ENCODE peak calls at places on chromosomes 16 and 17, in four cellular contexts. Y is left ventricle myocardium inferior, H is ascending aorta, D is body of pancreas. P is an unnamed sample. For H3K4me1, the result is how much of the 10 kb centered on the place peaks cover.

GRCh38 chr16:22322021-22322471 is 24.8 kb downstream of the POLR3E start:
- DNase-seq in Y (no peak), H (no peak), D (no peak), P (no peak)

GRCh38 chr17:2931426-2931825 is 132.0 kb downstream of the OR1D5 start:
- DNase-seq in Y (no peak), D (no peak), H (no peak), P (no peak)

GRCh38 chr17:49746791-49747490 is 17.0 kb downstream of the FAM117A start:
- DNase-seq in Y (no peak), D (no peak), H (no peak), P (no peak)

GRCh38 chr17:62718420-62718819 is 89.7 kb downstream of the MARCHF10 start:
- DNase-seq in D (no peak), Y (no peak), H (no peak), P (no peak)

GRCh38 chr16:17963185-17963836 is 373.2 kb downstream of the NPIPA8 start:
- DNase-seq in D (no peak), Y (no peak), H (no peak), P (no peak)

GRCh38 chr17:35041390-35041789 is 22.1 kb downstream of the RFFL start:
- DNase-seq in H (no peak), D (no peak), Y (no peak), P (no peak)

GRCh38 chr17:49249292-49249794 is 18.8 kb upstream of the PHOSPHO1 start:
- DNase-seq in H (no peak), Y (peak), D (peak), P (no peak)

GRCh38 chr16:88619859-88620655 is 18.3 kb upstream of the IL17C start:
- DNase-seq in Y (no peak), D (no peak), H (no peak), P (peak)

GRCh38 chr17:74224959-74225725 is 11.8 kb downstream of the TTYH2 start:
- DNase-seq in Y (no peak), H (no peak), D (no peak), P (no peak)

GRCh38 chr16:30009990-30010816 is 624 bp downstream of the DOC2A start:
- DNase-seq in H (no peak), Y (no peak), D (no peak), P (no peak)

GRCh38 chr17:57326348-57326747 is 70.0 kb downstream of the MSI2 start:
- DNase-seq in H (no peak), Y (no peak), D (no peak), P (no peak)

GRCh38 chr16:22386976-22387375 is 12.6 kb upstream of the CDR2 start:
- DNase-seq in D (no peak), H (no peak), Y (no peak), P (no peak)

GRCh38 chr17:15456972-15457722 is 10.3 kb downstream of the CDRT4 start:
- DNase-seq in H (no peak), D (peak), Y (peak), P (no peak)

GRCh38 chr16:54651851-54652770 is 278.6 kb upstream of the IRX5 start:
- DNase-seq in H (no peak), D (no peak), Y (no peak), P (no peak)

GRCh38 chr16:66135376-66135775 is 231.1 kb upstream of the CDH5 start:
- DNase-seq in Y (peak), H (peak), D (peak), P (no peak)

GRCh38 chr16:54031107-54031760 is 255.4 kb downstream of the IRX3 start:
- DNase-seq in Y (no peak), H (no peak), D (no peak), P (no peak)

GRCh38 chr17:61786088-61786487 is 77.2 kb downstream of the BRIP1 start:
- DNase-seq in H (no peak), Y (no peak), D (no peak), P (no peak)

GRCh38 chr16:81189100-81189664 is 49.3 kb upstream of the BCO1 start:
- DNase-seq in Y (peak), D (peak), H (no peak), P (no peak)

GRCh38 chr17:27333410-27333980 is 39.6 kb downstream of the WSB1 start:
- DNase-seq in H (no peak), D (no peak), Y (no peak), P (no peak)

GRCh38 chr16:51157698-51158097 is 6.6 kb upstream of the SALL1 start:
- DNase-seq in D (no peak), H (no peak), Y (no peak), P (no peak)

GRCh38 chr16:78317871-78318270 is 218.4 kb downstream of the WWOX start:
- DNase-seq in H (no peak), Y (no peak), D (no peak), P (no peak)

GRCh38 chr17:52159159-52159809 is 770 bp upstream of the CA10 start:
- DNase-seq in D (no peak), Y (no peak), H (no peak), P (no peak)

GRCh38 chr16:11620243-11621003 is 33.7 kb upstream of the LITAF start:
- DNase-seq in Y (no peak), D (no peak), H (no peak), P (no peak)

GRCh38 chr16:11618107-11618717 is 31.5 kb upstream of the LITAF start:
- DNase-seq in D (no peak), Y (no peak), H (no peak), P (no peak)

GRCh38 chr16:11621539-11621919 is 34.8 kb upstream of the LITAF start:
- DNase-seq in Y (no peak), D (no peak), H (no peak), P (no peak)

GRCh38 chr16:11621920-11622651 is 35.4 kb upstream of the LITAF start:
- DNase-seq in Y (no peak), H (no peak), D (no peak), P (peak)

DNA sequence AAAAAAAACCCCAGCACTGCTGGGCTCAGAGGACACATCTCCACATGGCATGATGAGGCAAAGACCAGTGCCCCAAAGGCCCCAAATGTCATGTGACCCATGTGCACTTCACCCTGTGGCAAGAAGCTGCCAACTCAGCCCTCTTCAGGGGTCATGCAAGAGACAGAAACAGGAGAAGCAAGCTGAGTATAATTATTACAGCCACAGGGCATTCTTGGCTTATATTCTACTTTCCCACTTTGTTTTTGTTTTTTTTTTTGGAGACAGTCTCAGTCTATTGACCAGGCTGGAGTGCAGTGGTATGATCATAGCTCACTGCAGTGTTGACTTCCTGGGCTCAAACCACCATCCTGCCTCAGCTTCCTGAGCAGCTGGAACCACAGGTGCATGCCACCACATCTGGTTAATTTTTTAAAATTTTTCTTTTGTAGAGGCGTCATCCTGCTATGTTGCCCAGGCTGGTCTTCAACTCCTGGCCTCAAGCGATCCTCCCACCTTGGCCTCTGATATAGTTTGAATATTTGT is 32.7 kb upstream of the LITAF start:
- DNase-seq in H (no peak), Y (no peak), D (no peak), P (peak)
- H3K4me1 ChIP-seq in H (under half), Y (under half), D (under half), P (half or more)

DNA sequence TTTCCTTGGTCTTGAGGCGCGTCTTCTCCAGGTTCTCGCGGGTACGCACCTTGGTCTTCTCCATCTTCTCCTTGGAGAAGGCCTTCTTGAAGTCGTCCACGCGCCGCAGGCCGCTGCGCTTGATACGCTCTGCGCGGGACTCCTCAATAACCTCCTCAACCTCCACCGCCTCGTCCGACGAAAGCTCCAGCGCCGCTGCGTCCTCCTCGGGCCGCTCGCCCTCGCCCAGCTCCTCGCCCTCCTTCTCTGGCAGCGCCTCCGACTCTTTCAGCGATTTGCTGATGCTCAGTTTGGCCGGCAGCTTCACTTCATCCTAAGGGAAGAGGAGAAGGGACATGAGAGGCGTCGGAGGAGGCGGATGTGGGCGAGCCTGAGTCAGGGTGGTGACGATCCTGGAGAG is 16.8 kb upstream of the STAT3 start:
- DNase-seq in Y (no peak), D (no peak), H (no peak), P (no peak)
- H3K27ac ChIP-seq in Y (peak), D (no peak), H (peak), P (no peak)

GRCh38 chr16:704552-705380 is 835 bp downstream of the FBXL16 start:
- DNase-seq in Y (no peak), D (no peak), H (no peak), P (no peak)

GRCh38 chr16:708019-708418 is 2.4 kb upstream of the FBXL16 start:
- DNase-seq in D (no peak), Y (no peak), H (no peak), P (no peak)

GRCh38 chr16:707062-707538 is 1.5 kb upstream of the FBXL16 start:
- DNase-seq in H (no peak), D (no peak), Y (no peak), P (no peak)

GRCh38 chr16:705748-706188 is at the start of gene FBXL16:
- DNase-seq in Y (no peak), H (no peak), D (no peak), P (no peak)

GRCh38 chr16:706189-707061 is 824 bp upstream of the FBXL16 start:
- DNase-seq in Y (no peak), D (no peak), H (no peak), P (no peak)
- H3K4me3 ChIP-seq in Y (peak), D (no peak), H (no peak), P (no peak)

DNA sequence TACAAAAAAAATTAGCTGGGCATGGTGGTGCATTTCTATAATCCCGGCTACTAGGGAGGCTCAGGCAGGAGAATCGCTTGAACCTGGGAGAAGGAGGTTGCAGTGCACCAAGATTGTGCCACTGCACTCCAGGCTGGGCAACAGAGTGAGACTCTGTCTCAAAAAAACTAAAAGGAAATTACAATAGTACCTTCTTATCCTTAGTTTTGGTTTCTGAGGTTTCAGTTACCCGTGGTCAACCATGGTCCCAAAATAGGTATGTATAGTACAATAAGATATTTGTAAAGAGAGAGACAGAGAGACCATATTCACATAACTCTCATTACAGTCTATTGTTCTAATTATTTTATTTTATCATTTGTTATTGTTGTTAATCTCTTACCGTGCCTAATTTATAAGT is 24.3 kb upstream of the MYH10 start:
- DNase-seq in H (no peak), D (no peak), Y (no peak), P (no peak)
- H3K4me1 ChIP-seq in H (under half), D (under half), Y (under half), P (under half)

GRCh38 chr16:12846592-12846991 is 42.9 kb upstream of the CPPED1 start:
- DNase-seq in D (no peak), H (no peak), Y (no peak), P (no peak)
- H3K27ac ChIP-seq in D (no peak), H (no peak), Y (no peak), P (no peak)

DNA sequence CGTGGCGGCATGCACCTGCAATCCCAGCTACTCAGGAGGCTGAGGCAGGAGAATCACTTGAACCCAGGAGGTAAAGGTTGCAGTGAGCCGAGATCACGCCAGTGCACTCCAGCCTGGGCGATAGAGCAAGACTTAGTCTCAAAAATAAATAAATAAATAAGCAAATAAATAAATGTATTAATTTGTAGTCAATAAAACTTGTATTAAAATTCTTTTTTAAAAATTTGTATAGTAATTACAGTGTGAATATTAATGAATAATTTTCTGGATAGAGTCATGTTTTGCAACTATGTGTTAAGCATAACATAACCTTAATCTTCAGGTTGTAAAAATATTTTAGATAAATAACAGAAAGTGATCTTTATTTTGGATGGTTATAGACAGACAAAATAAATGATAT is 27.2 kb upstream of the DUSP14 start:
- DNase-seq in D (no peak), Y (no peak), H (no peak), P (no peak)
- H3K4me3 ChIP-seq in D (no peak), Y (no peak), H (no peak), P (no peak)

P was measured in CD8-positive, alpha-beta T cell.